ENCODE peak calls at places on chromosomes 11 and 22, in ten cellular contexts. X is AG04450; U is stimulated activated CD4-positive, alpha-beta T cell treated with anti-CD3 and anti-CD28 coated beads, Interleukin-12 subunit alpha, Interleukin-12 subunit beta, amount 100 ng/mL, for 24 hours; P is A549; Q is anterior cingulate cortex; G is stimulated activated CD8-positive, alpha-beta memory T cell treated with anti-CD3 and anti-CD28 coated beads, Interleukin-15, amount 100 ng/mL, for 1 hour; V is neural crest cell; Y is astrocyte of the spinal cord; H is mammary epithelial cell; K is PC-3. T is an unnamed sample.

GRCh38 chr22:34330432-34330831 is 410.2 kb upstream of the LARGE1 start:
- DNase-seq in X (no peak), U (no peak), P (no peak), Q (no peak), G (no peak), V (no peak), Y (no peak), H (no peak), K (no peak), T (no peak)

GRCh38 chr22:31943206-31943975 is 944 bp upstream of the YWHAH start:
- DNase-seq in X (no peak), U (no peak), P (no peak), Q (no peak), G (no peak), V (no peak), Y (no peak), H (no peak), K (no peak), T (no peak)

GRCh38 chr11:73478737-73479347 is 102.6 kb downstream of the RELT start:
- DNase-seq in X (no peak), U (no peak), P (peak), Q (no peak), G (no peak), V (no peak), Y (peak), H (peak), K (peak), T (no peak)

GRCh38 chr11:12573707-12574106 is 100.5 kb upstream of the TEAD1 start:
- DNase-seq in X (no peak), U (no peak), P (no peak), Q (no peak), G (no peak), V (no peak), Y (no peak), H (no peak), K (no peak), T (no peak)

GRCh38 chr11:10623797-10624761 is 55.6 kb upstream of the LYVE1 start:
- DNase-seq in X (no peak), U (no peak), P (peak), Q (no peak), G (no peak), V (peak), Y (peak), H (no peak), K (peak), T (peak)

GRCh38 chr22:46065733-46066454 is 84.4 kb upstream of the PPARA start:
- DNase-seq in X (no peak), U (no peak), P (no peak), Q (no peak), G (no peak), V (no peak), Y (peak), H (peak), K (peak), T (no peak)

GRCh38 chr22:19047993-19048392 is 74.2 kb downstream of the DGCR2 start:
- DNase-seq in X (no peak), U (no peak), P (no peak), Q (no peak), G (no peak), V (no peak), Y (no peak), H (no peak), K (no peak), T (no peak)

GRCh38 chr22:19525666-19526065 is 1.5 kb upstream of the CLDN5 start:
- DNase-seq in X (no peak), U (no peak), P (no peak), Q (no peak), G (no peak), V (no peak), Y (no peak), H (no peak), K (no peak), T (no peak)

GRCh38 chr11:69343401-69344321 is 49.7 kb downstream of the MYEOV start:
- DNase-seq in X (no peak), U (no peak), P (no peak), Q (no peak), G (no peak), V (no peak), Y (no peak), H (no peak), K (no peak), T (peak)

GRCh38 chr11:15104166-15104565 is 10.6 kb upstream of the INSC start:
- DNase-seq in X (no peak), U (no peak), P (no peak), Q (no peak), G (no peak), V (no peak), Y (no peak), H (peak), K (no peak), T (no peak)

GRCh38 chr11:707817-708420 is 1.9 kb downstream of the EPS8L2 start:
- DNase-seq in X (no peak), U (no peak), P (no peak), Q (no peak), G (no peak), V (no peak), Y (no peak), H (peak), K (peak), T (no peak)

GRCh38 chr11:12704049-12704448 is 29.8 kb downstream of the TEAD1 start:
- DNase-seq in X (peak), U (no peak), P (no peak), Q (no peak), G (no peak), V (no peak), Y (peak), H (peak), K (peak), T (no peak)

GRCh38 chr22:31912402-31912733 is 32.0 kb upstream of the YWHAH start:
- DNase-seq in X (no peak), U (no peak), P (no peak), Q (no peak), G (no peak), V (no peak), Y (no peak), H (no peak), K (no peak), T (no peak)

GRCh38 chr22:26949193-26949592 is 291.8 kb downstream of the MIAT start:
- DNase-seq in X (no peak), U (no peak), P (no peak), Q (no peak), G (no peak), V (peak), Y (no peak), H (peak), K (peak), T (no peak)

T was measured in sciatic nerve.